ENCODE peak calls at places on chromosomes 4 and X, in six cellular contexts. G is endothelial cell of umbilical vein; B is left ventricle myocardium inferior; J is CD8-positive, alpha-beta T cell; S is colonic mucosa; W is left lung. M is an unnamed sample.
A peak's percentile ranks its signal among the peaks of the same experiment; 100 is the strongest.

GRCh38 chr4:67446811-67447210 is 98.5 kb downstream of the CENPC start:
- DNase-seq in W (no peak), G (no peak), J (no peak), S (no peak), B (no peak), M (no peak)

GRCh38 chr4:8192748-8193738 is 6.0 kb upstream of the SH3TC1 start:
- DNase-seq in J (no peak), W (peak; percentile 75), B (peak; percentile 50), S (peak; percentile 82), G (peak; percentile 79), M (no peak)

GRCh38 chrX:32591589-32591988 is 619.8 kb downstream of the DMD start:
- DNase-seq in S (no peak), G (no peak), W (no peak), J (no peak), B (no peak), M (no peak)

GRCh38 chr4:74408639-74409038 is 36.3 kb upstream of the AREG start:
- DNase-seq in W (no peak), J (no peak), G (no peak), B (no peak), S (no peak), M (no peak)

GRCh38 chr4:121217385-121217784 is 53.3 kb upstream of the TNIP3 start:
- DNase-seq in S (no peak), B (no peak), J (no peak), W (no peak), G (no peak), M (no peak)

GRCh38 chrX:131762802-131763234 is 218.9 kb downstream of the OR13H1 start:
- DNase-seq in W (no peak), G (no peak), B (no peak), S (peak; percentile 78), J (peak; percentile 64), M (no peak)

GRCh38 chr4:175767130-175767529 is 44.9 kb downstream of the GPM6A start:
- DNase-seq in G (no peak), W (no peak), B (no peak), J (no peak), S (no peak), M (no peak)

GRCh38 chrX:147736045-147736444 is 175.7 kb upstream of the FMR1 start:
- DNase-seq in B (no peak), G (no peak), S (no peak), W (no peak), J (no peak), M (no peak)

GRCh38 chr4:158170691-158171455 is 2.0 kb downstream of the GASK1B start:
- DNase-seq in B (peak; percentile 85), J (no peak), W (peak; percentile 78), G (peak; percentile 89), S (peak; percentile 58), M (no peak)

GRCh38 chrX:119640621-119641020 is 34.4 kb upstream of the NKRF start:
- DNase-seq in W (no peak), G (no peak), S (no peak), B (no peak), J (no peak), M (no peak)

GRCh38 chr4:150581611-150582010 is 340 bp upstream of the MAB21L2 start:
- DNase-seq in W (no peak), J (no peak), B (no peak), S (peak; percentile 50), G (no peak), M (no peak)

GRCh38 chrX:70479197-70479969 is 34.7 kb downstream of the DLG3 start:
- DNase-seq in G (peak; percentile 39), B (no peak), S (no peak), W (no peak), J (no peak), M (no peak)

GRCh38 chrX:100648601-100649417 is 4.8 kb downstream of the SRPX2 start:
- DNase-seq in W (no peak), S (peak; percentile 35), B (peak; percentile 20), J (no peak), G (peak; percentile 58), M (no peak)

GRCh38 chrX:13761606-13762005 is 27.1 kb downstream of the OFD1 start:
- DNase-seq in G (no peak), W (no peak), S (no peak), J (no peak), B (no peak), M (no peak)

GRCh38 chrX:13000311-13000811 is 25.5 kb downstream of the TMSB4X start:
- DNase-seq in S (no peak), W (no peak), G (no peak), J (peak; percentile 68), B (no peak), M (no peak)

GRCh38 chr4:181597766-181598165 is 645.4 kb upstream of the TENM3 start:
- DNase-seq in S (no peak), J (no peak), W (no peak), G (no peak), B (no peak), M (no peak)

GRCh38 chrX:107935664-107936433 is 46.3 kb downstream of the TEX13B start:
- DNase-seq in B (no peak), J (no peak), G (no peak), W (no peak), S (no peak), M (no peak)

GRCh38 chr4:114466299-114466698 is 132.3 kb upstream of the UGT8 start:
- DNase-seq in G (no peak), B (no peak), J (no peak), W (no peak), S (no peak), M (no peak)

DNA sequence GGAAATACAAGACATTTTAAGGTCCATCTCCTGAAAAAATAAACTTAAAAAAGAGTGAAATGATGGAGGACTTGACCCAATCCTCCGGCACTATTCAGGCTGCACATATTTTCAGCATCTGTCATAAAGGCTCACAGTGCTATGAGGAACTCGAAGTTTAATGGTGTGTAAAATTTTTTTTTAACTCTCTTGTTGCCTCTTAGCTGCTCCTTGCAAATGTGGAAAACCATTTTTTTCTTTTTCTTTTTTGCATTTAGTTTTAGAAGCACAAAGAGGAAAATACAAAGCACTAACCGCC is 204.7 kb downstream of the MID1 start:
- DNase-seq in G (no peak), S (no peak), J (no peak), B (no peak), W (no peak), M (no peak)
- H3K4me3 ChIP-seq in G (no peak overlapping the region), S (no peak overlapping the region), J (no peak overlapping the region), B (no peak overlapping the region), W (no peak overlapping the region), M (no peak overlapping the region)

DNA sequence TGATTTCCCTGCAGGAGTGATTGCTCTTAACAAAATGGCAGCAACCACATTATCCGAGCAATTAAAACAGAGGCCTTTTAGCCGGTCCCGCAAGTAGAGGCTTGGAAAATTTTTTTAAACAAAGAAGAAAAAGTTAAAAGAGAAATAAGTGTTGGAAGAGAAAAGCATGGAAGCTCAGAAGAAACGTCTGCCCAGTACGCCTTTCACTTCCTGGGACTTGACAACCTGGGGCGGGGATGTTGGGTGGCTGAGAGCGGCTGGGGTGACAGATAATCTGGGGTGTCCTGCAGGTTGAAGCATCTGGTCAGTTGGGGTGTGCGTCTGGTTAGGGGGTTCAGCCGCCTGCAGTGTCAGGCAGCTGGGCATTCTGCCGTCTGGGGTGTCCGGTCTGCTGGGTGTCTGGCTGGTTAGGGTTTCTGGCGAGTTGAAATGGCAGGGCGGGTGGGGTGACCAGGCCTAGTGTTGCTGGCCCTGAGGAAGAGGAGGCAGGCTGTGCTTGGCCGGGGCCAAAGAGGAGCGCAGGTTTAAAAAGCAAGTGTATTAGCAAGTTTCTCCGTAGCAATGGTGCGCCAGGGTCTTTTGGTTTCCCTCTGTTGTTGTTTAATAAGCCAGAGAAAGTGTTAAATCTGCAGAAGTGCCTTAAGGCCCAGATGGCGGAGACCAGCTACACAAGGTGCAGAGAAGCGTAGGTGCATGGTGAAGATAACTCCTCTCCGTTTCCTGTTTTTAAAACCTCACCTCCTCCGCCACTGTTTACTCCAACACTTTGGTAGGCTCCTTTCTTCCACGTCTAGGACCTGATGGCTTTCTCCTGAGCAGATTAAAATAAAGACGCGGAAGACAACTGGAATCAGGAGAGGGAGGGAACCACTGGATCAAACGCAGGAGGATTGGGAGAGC is 5.6 kb downstream of the HAND2 start:
- DNase-seq in G (no peak), J (peak; percentile 43), S (no peak), B (no peak), W (no peak), M (no peak)
- H3K27me3 ChIP-seq in G (peaks cover 91% of the 10 kb centered on the region), J (peaks cover 70% of the 10 kb centered on the region), S (peaks cover 83% of the 10 kb centered on the region), B (peaks cover 90% of the 10 kb centered on the region), W (peaks cover 100% of the 10 kb centered on the region), M (peaks cover 91% of the 10 kb centered on the region)

GRCh38 chrX:45767021-45767491 is 566.4 kb upstream of the DIPK2B start:
- DNase-seq in G (peak; percentile 44), W (no peak), B (no peak), J (no peak), S (no peak), M (no peak)
- H3K4me3 ChIP-seq in G (peak overlapping the region; percentile 100), W (peak overlapping the region; percentile 49), B (peak overlapping the region; percentile 61), J (no peak overlapping the region), S (no peak overlapping the region), M (peak overlapping the region; percentile 44)

GRCh38 chr4:42313872-42314271 is 83.4 kb upstream of the SHISA3 start:
- DNase-seq in G (no peak), W (no peak), B (no peak), J (no peak), S (no peak), M (no peak)

GRCh38 chr4:42320822-42321388 is 76.4 kb upstream of the SHISA3 start:
- DNase-seq in B (no peak), J (no peak), G (no peak), W (no peak), S (no peak), M (no peak)

GRCh38 chr4:42309571-42310260 is 87.6 kb upstream of the SHISA3 start:
- DNase-seq in S (no peak), B (no peak), J (no peak), W (no peak), G (no peak), M (no peak)

GRCh38 chr4:42310343-42310742 is 86.9 kb upstream of the SHISA3 start:
- DNase-seq in S (no peak), J (no peak), B (no peak), W (no peak), G (no peak), M (no peak)

DNA sequence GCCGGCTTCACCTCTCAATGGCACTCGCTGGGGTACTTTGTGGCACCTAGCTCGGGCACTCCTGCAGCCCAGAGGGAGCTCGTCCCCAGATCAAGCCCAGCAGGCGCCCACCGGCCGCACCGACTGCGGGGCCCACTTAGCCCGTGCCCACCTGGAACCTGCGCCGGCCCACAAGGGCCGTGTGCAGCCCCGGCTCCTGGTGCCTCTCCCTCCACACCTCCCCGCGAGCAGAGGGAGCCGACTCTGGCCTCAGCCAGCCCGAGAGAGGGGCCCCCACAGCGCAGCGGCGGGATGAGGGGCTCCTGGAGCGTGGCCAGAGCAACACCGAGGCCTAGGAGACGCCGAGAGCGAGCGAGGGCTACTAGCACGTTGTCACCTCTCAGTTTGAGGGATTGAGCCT is 82.1 kb upstream of the SHISA3 start:
- DNase-seq in J (no peak), W (no peak), B (no peak), S (no peak), G (no peak), M (no peak)
- H3K27me3 ChIP-seq in J (no peaks in the 10 kb centered on the region), W (no peaks in the 10 kb centered on the region), B (no peaks in the 10 kb centered on the region), S (no peaks in the 10 kb centered on the region), G (no peaks in the 10 kb centered on the region), M (no peaks in the 10 kb centered on the region)

GRCh38 chr4:100188829-100189228 is 1.4 kb downstream of the DDIT4L start:
- DNase-seq in B (no peak), S (no peak), J (no peak), W (no peak), G (no peak), M (no peak)

GRCh38 chr4:100187781-100188180 is 2.5 kb downstream of the DDIT4L start:
- DNase-seq in G (no peak), B (no peak), J (no peak), S (no peak), W (no peak), M (no peak)

GRCh38 chr4:100189820-100190642 is at the start of gene DDIT4L:
- DNase-seq in G (peak; percentile 42), S (peak; percentile 37), B (peak; percentile 23), W (no peak), J (no peak), M (no peak)

GRCh38 chr4:100190643-100191600 is 654 bp upstream of the DDIT4L start:
- DNase-seq in G (peak; percentile 39), W (no peak), J (no peak), B (no peak), S (no peak), M (no peak)
- H3K4me3 ChIP-seq in G (peak overlapping the region; percentile 63), W (peak overlapping the region; percentile 52), J (peak overlapping the region; percentile 40), B (peak overlapping the region; percentile 77), S (peak overlapping the region; percentile 47), M (peak overlapping the region; percentile 47)

M was measured in effector memory CD4-positive, alpha-beta T cell.